ENCODE peak calls at places on chromosome 6, in eight cellular contexts. B is OCI-LY7, H is mammary epithelial cell, S is mesenchymal stem cell, T is HCT116, E is Karpas-422, M is GM23248, A is neural progenitor cell. X is an unnamed sample.

GRCh38 chr6:156719720-156720563 is 57.2 kb upstream of the ARID1B start:
- DNase-seq in E (peak), S (peak), A (peak), H (peak), M (peak), T (peak), B (peak), X (no peak)

GRCh38 chr6:15365273-15365687 is 119.4 kb downstream of the JARID2 start:
- DNase-seq in S (peak), E (no peak), A (peak), B (no peak), H (peak), T (no peak), M (peak), X (peak)

GRCh38 chr6:47133230-47134000 is 91.3 kb upstream of the ADGRF1 start:
- DNase-seq in M (no peak), B (no peak), S (no peak), E (no peak), T (no peak), H (no peak), A (no peak), X (no peak)

GRCh38 chr6:64330694-64331309 is 695.2 kb downstream of the PHF3 start:
- DNase-seq in E (peak), B (peak), A (peak), M (peak), H (peak), T (no peak), S (peak), X (no peak)

GRCh38 chr6:126824226-126824625 is 294.2 kb upstream of the RSPO3 start:
- DNase-seq in M (no peak), H (no peak), T (no peak), A (peak), E (no peak), S (no peak), B (no peak), X (no peak)

GRCh38 chr6:114096553-114097172 is 125.7 kb upstream of the HDAC2 start:
- DNase-seq in T (peak), B (peak), H (no peak), M (peak), S (peak), A (peak), E (peak), X (no peak)

GRCh38 chr6:138346302-138347195 is 31.2 kb upstream of the SMIM28 start:
- DNase-seq in S (peak), E (no peak), M (peak), B (no peak), H (peak), A (no peak), T (no peak), X (no peak)

GRCh38 chr6:71012871-71013456 is 56.1 kb upstream of the B3GAT2 start:
- DNase-seq in M (peak), T (peak), H (peak), B (peak), E (peak), S (peak), A (peak), X (no peak)

GRCh38 chr6:2948228-2949025 is 22.9 kb downstream of the SERPINB6 start:
- DNase-seq in A (no peak), M (no peak), B (no peak), S (no peak), E (no peak), T (no peak), H (no peak), X (no peak)

GRCh38 chr6:11251553-11252358 is 19.3 kb upstream of the NEDD9 start:
- DNase-seq in T (no peak), E (no peak), B (no peak), A (no peak), H (peak), S (peak), M (peak), X (no peak)

GRCh38 chr6:33312361-33313104 is 1.3 kb downstream of the TAPBP start:
- DNase-seq in B (peak), E (peak), T (peak), A (peak), H (peak), S (peak), M (peak), X (no peak)

GRCh38 chr6:90261801-90262200 is 34.8 kb downstream of the BACH2 start:
- DNase-seq in E (no peak), M (no peak), A (no peak), S (no peak), T (no peak), H (no peak), B (no peak), X (no peak)

GRCh38 chr6:90269334-90269733 is 27.3 kb downstream of the BACH2 start:
- DNase-seq in B (no peak), E (no peak), T (no peak), S (no peak), M (no peak), H (no peak), A (no peak), X (no peak)

GRCh38 chr6:90268178-90268577 is 28.5 kb downstream of the BACH2 start:
- DNase-seq in S (no peak), E (no peak), H (no peak), A (no peak), T (no peak), M (no peak), B (no peak), X (no peak)

GRCh38 chr6:90266845-90267621 is 29.6 kb downstream of the BACH2 start:
- DNase-seq in S (no peak), T (no peak), M (no peak), B (no peak), E (no peak), A (no peak), H (peak), X (no peak)

DNA sequence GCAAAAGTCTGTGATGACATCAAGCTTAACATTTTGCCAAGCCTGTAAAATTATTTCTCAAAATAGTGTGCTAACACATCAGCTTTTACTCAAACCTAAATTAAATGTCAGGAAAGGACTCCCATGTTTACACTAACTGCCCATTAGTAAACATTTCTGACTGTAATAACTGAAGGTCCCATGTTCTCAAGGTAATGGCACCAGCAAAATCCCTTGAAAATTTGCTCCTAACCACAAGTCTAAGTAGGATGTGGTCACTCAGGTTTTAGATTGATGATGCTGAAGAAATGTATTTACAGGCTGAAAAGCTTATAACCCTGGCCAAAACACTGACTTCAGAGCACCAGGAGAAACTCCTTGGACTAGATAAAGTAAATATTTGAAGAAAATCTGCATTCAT is 33.0 kb downstream of the BACH2 start:
- DNase-seq in A (no peak), H (peak), M (no peak), E (no peak), S (peak), B (no peak), T (no peak), X (no peak)
- H2AFZ ChIP-seq in A (no peak), H (no peak), M (no peak), E (no peak), S (no peak), B (no peak), T (no peak), X (no peak)

GRCh38 chr6:36576573-36576972 is 17.6 kb upstream of the SRSF3 start:
- DNase-seq in E (no peak), A (no peak), H (no peak), B (peak), S (no peak), M (no peak), T (no peak), X (no peak)

GRCh38 chr6:36574679-36575078 is 19.5 kb upstream of the SRSF3 start:
- DNase-seq in B (no peak), H (no peak), S (no peak), M (no peak), A (no peak), T (no peak), E (no peak), X (no peak)

GRCh38 chr6:36580184-36580526 is 14.0 kb upstream of the SRSF3 start:
- DNase-seq in H (no peak), E (no peak), S (no peak), T (no peak), B (no peak), A (no peak), M (no peak), X (no peak)

GRCh38 chr6:36578030-36578825 is 15.9 kb upstream of the SRSF3 start:
- DNase-seq in S (no peak), M (no peak), H (no peak), T (no peak), E (no peak), A (no peak), B (no peak), X (no peak)

GRCh38 chr6:36577298-36577697 is 16.9 kb upstream of the SRSF3 start:
- DNase-seq in A (no peak), T (peak), B (no peak), M (peak), S (peak), H (peak), E (no peak), X (no peak)
- H2AFZ ChIP-seq in A (no peak), T (peak), B (no peak), M (peak), S (no peak), H (peak), E (no peak), X (no peak)

DNA sequence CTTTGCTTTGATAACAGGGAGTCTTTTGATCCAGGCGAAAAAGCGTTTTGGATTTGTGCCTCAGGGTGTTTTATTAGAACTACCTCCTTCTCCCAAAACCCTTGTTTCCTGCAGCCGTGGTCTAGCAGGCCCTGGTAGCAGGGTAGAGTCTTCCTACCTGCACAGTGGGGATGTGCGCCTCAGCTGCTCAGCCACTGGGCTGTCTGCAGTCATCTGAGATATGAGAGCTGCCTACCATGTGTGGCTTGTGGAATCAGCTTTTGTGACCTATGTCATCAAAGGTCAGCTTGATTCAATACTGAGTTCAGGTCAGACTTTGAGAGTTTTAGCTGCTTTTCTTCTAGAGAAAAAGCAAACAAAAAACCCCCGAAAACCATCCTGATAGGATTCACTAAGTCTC is 279.5 kb downstream of the CLIC5 start:
- DNase-seq in T (no peak), E (no peak), B (no peak), S (no peak), M (no peak), H (no peak), A (no peak), X (no peak)
- H2AFZ ChIP-seq in T (no peak), E (no peak), B (no peak), S (no peak), M (no peak), H (no peak), A (no peak), X (no peak)

DNA sequence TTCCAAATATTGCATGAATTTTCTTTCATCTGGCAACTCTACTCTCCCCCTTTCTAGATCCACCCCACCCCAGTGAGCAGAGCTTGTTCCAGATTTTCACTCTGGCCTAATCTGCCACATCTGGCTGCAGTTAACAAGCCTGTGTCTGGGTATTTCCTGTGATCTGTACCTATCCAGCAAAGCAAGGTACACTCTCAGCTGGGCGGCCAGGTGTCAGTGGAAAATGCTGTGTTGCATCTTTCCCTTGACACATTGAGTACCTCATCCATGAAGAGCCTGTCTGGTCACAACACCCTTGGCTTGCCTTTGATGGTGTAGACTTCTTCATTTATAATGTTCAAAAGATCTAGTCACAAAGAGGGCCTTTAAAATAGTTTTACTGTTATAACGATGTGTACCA is 6.1 kb upstream of the RNF182 start:
- DNase-seq in T (no peak), S (no peak), B (no peak), H (no peak), E (no peak), A (no peak), M (no peak), X (no peak)
- H2AFZ ChIP-seq in T (no peak), S (no peak), B (no peak), H (no peak), E (no peak), A (no peak), M (no peak), X (no peak)

DNA sequence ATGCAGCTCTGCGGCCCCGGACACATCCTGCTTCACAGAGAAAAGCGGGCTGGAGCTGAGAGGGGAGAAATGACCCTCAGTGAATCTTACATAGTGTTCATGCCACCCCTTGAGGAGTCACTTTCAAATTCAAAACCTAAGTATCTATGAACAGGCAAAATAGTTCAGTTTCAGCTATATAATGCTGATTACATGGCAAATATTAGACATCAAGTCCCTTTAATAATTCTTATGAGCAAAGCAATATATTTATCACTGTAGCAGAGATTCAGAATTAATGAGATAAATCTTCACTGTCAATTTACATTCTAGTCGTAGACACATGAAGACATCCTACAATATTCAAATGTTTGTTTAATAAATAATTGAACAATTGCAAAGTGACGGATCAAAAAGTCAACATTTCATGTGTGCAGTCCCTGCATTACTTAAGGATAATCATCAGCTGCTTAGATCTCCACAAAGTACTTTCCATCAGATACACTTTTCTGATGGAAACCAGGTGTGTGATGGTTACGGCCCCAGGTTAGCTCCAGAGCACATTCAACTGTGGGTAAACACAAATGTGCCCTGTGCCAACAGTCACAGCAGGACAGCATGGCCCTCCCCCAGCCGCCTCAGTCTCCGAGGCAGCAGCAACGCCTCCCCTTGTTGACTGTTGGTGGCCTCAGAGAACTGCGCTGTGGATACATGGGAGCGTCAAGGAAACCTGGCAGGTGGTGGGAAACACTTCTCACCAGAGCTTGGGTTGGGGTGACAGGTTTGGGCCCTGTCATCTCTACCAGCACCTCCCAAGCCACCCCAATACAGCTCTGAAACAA is 787 bp upstream of the PRR18 start:
- DNase-seq in M (no peak), A (peak), E (no peak), T (no peak), B (no peak), H (no peak), S (no peak), X (no peak)
- H2AFZ ChIP-seq in M (peak), A (peak), E (peak), T (no peak), B (peak), H (peak), S (no peak), X (no peak)